ENCODE peak calls at places on chromosomes 6 and 20, in seven cellular contexts. C is glutamatergic neuron, T is GM12864, R is GM12865, K is endodermal cell, Z is body of pancreas, B is cardiac fibroblast. J is an unnamed sample.

GRCh38 chr20:63522981-63523611 is 2.5 kb downstream of the PPDPF start:
- DNase-seq in T (no peak), Z (no peak), K (peak), R (no peak), C (peak), B (no peak), J (peak)

GRCh38 chr6:139402935-139403386 is 28.5 kb upstream of the CITED2 start:
- DNase-seq in Z (peak), C (no peak), T (no peak), R (no peak), K (no peak), B (peak), J (no peak)

GRCh38 chr6:4350571-4351505 is 215.5 kb upstream of the ECI2 start:
- DNase-seq in R (no peak), B (peak), T (no peak), K (peak), Z (no peak), C (no peak), J (no peak)

GRCh38 chr6:16334671-16335070 is 96.3 kb downstream of the GMPR start:
- DNase-seq in B (peak), Z (peak), K (peak), R (no peak), T (no peak), C (no peak), J (no peak)

GRCh38 chr20:46330072-46330763 is 21.9 kb upstream of the CDH22 start:
- DNase-seq in B (no peak), K (no peak), T (no peak), Z (peak), C (no peak), R (no peak), J (no peak)

GRCh38 chr6:117483645-117484016 is 1.2 kb downstream of the DCBLD1 start:
- DNase-seq in Z (no peak), B (no peak), K (no peak), C (no peak), R (peak), T (no peak), J (no peak)

GRCh38 chr6:166733900-166734299 is 106.8 kb upstream of the RPS6KA2 start:
- DNase-seq in K (peak), Z (no peak), C (no peak), R (no peak), B (no peak), T (no peak), J (no peak)

GRCh38 chr6:36973647-36974046 is 12.3 kb downstream of the MTCH1 start:
- DNase-seq in K (no peak), Z (no peak), R (no peak), B (no peak), T (no peak), C (no peak), J (no peak)

GRCh38 chr6:140071601-140072062 is 697.2 kb upstream of the CITED2 start:
- DNase-seq in C (no peak), R (peak), T (no peak), B (peak), Z (no peak), K (no peak), J (no peak)

GRCh38 chr6:107809966-107810365 is 14.1 kb downstream of the SCML4 start:
- DNase-seq in C (no peak), T (no peak), Z (no peak), K (peak), B (no peak), R (no peak), J (no peak)

GRCh38 chr6:153162646-153163045 is 31.6 kb upstream of the RGS17 start:
- DNase-seq in C (no peak), Z (no peak), T (no peak), B (peak), R (no peak), K (no peak), J (no peak)

GRCh38 chr6:113148576-113148975 is 708.6 kb upstream of the MARCKS start:
- DNase-seq in K (no peak), C (no peak), B (peak), T (no peak), Z (no peak), R (no peak), J (no peak)

GRCh38 chr6:120875900-120876299 is 458.4 kb downstream of the TBC1D32 start:
- DNase-seq in C (no peak), T (no peak), R (no peak), K (no peak), Z (no peak), B (no peak), J (no peak)

DNA sequence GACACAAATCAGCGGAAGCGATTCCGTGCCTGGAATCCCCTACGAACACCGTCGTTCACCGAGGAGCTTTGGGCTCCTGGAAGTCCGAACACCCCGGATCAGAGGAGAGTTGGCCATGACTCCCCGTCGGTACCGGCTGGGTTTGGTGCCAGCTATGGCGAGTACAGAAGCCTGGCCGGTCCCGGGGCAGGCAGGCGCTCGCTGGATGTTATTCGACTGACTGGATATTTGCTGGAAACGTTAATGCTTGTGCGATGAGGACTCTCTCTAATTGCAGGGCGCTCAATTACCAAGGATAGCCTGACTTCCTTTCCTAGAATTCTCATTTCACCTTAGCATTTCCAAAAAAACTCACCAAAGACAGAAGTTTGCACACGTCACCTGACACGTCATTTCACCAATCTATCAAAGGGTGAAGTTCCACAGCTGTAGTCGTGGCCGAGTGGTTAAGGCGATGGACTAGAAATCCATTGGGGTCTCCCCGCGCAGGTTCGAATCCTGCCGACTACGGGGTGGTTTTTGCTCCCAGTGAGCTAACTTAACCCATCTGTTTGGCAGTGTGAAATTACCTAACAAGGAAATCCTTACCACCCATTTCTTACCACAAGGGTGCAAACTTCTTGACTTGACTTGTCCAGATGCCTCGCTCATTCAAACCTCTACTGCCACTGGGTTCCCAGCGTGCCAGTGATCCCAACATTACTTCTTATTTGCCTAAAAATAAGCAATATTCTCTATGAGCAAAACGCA is 22.7 kb upstream of the ZNF184 start:
- DNase-seq in R (peak), B (peak), T (peak), Z (peak), C (peak), K (peak), J (peak)
- TF ChIP-seq CTCF in R (no peak), B (peak), T (peak), Z (no peak), C (no peak), K (peak), J (no peak)

GRCh38 chr6:79544939-79545450 is 7.8 kb upstream of the LCA5 start:
- DNase-seq in K (peak), T (peak), B (peak), C (peak), Z (peak), R (peak), J (peak)
- TF ChIP-seq CTCF in K (peak), T (peak), B (peak), C (peak), Z (peak), R (peak), J (peak)

GRCh38 chr6:158565482-158566040 is 5.7 kb downstream of the TMEM181 start:
- DNase-seq in B (no peak), C (no peak), Z (no peak), T (no peak), R (no peak), K (no peak), J (no peak)
- TF ChIP-seq CTCF in B (peak), C (no peak), Z (no peak), T (peak), R (no peak), K (peak), J (no peak)

DNA sequence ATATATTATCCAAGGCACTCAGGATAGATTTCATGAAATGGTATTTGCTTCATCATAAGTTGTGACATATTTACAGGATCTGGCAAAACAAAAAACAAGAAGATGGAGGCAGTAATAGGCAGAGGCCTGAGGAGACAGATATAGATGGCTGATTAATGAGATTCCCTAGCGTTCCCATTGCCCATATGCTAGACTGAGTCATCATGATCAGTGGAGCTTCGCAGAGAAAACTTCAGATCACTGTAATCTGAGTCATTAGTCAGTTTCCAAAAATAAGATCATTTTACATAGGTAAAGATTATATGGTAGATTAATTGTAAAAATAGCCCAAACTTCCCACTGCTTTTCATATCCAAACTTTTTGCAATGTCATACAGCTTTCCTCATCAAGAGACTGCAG is 625.9 kb downstream of the RNF144B start:
- DNase-seq in R (no peak), Z (no peak), B (no peak), C (no peak), T (no peak), K (no peak), J (no peak)
- TF ChIP-seq CTCF in R (no peak), Z (no peak), B (no peak), C (no peak), T (no peak), K (no peak), J (no peak)

GRCh38 chr6:106514281-106514885 is 114.9 kb downstream of the RTN4IP1 start:
- DNase-seq in C (no peak), Z (no peak), R (no peak), T (no peak), B (no peak), K (no peak), J (no peak)
- TF ChIP-seq CTCF in C (no peak), Z (no peak), R (no peak), T (no peak), B (no peak), K (no peak), J (no peak)

DNA sequence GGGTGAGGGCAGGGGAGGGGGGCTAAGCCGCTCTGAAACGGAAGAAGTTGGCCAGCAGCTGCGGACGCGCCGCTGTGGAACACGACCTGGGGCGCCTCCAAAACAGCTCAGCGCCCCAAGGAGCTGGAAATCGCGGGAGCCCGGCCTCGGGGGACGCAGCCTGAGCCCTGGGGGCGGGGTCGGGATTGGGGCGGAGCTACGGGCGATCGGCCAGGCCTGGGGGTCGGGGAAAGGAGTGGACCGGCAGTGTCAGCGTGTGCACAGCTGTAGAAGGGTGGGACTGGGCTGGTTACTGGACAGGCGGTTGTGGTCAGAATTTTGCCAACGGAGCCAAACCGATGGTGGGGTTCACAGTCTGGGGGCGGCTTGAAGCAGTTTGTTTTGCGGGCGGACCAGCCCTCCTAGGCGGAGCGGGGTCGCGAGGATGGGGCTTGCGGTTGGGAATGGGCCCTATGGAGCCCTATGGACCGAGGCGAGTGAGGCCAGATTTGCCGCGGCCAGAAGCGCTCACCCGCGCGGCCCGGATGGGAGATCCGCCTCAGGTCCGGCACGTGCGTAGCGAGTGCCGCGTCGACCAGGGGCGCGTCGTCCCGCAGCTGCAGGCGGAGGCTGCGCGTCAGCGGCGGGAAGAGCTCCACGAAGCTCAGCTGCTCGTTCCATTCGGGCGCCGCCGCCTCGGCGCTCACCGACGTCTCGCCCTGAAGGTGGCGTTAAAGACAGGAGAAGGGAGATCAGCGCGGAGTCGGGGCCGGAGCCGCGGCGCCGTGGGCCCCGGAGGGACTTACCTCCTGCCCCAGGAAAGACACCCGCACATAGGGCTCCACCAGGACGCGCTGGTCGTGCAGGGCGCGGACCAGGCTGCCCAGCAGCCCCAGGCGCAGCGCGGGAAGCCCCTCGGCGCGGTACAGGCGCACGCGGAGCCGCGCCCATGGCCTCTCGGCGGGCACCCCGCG is 14.3 kb upstream of the SPAG4 start:
- DNase-seq in Z (peak), T (no peak), B (peak), K (peak), R (peak), C (peak), J (peak)
- TF ChIP-seq CTCF in Z (peak), T (peak), B (peak), K (peak), R (peak), C (no peak), J (peak)